ENCODE peak calls at places on chromosomes 6 and 20, in eight cellular contexts. One of them, this sample, is unnamed.

GRCh38 chr6:40997256-40997957 is 41.6 kb downstream of the UNC5CL start:
- DNase-seq in AG09309: peak; percentile 20
- DNase-seq in astrocyte of the spinal cord: peak; percentile 88
- DNase-seq in mucosa of descending colon: no peak
- DNase-seq in mammary epithelial cell: peak; percentile 21
- DNase-seq in ovary: no peak
- DNase-seq in Peyer's patch: no peak
- DNase-seq in OCI-LY7: no peak
- DNase-seq in this sample: no peak

GRCh38 chr6:150527100-150527499 is 72.6 kb upstream of the PLEKHG1 start:
- DNase-seq in AG09309: no peak
- DNase-seq in astrocyte of the spinal cord: peak; percentile 26
- DNase-seq in mucosa of descending colon: no peak
- DNase-seq in mammary epithelial cell: peak; percentile 50
- DNase-seq in ovary: no peak
- DNase-seq in Peyer's patch: no peak
- DNase-seq in OCI-LY7: no peak
- DNase-seq in this sample: no peak

GRCh38 chr20:60935971-60936370 is 316.1 kb upstream of the CDH4 start:
- DNase-seq in AG09309: no peak
- DNase-seq in astrocyte of the spinal cord: no peak
- DNase-seq in mucosa of descending colon: no peak
- DNase-seq in mammary epithelial cell: no peak
- DNase-seq in ovary: no peak
- DNase-seq in Peyer's patch: no peak
- DNase-seq in OCI-LY7: no peak
- DNase-seq in this sample: no peak

GRCh38 chr6:135535989-135536414 is 38.5 kb upstream of the AHI1 start:
- DNase-seq in AG09309: peak; percentile 81
- DNase-seq in astrocyte of the spinal cord: peak; percentile 92
- DNase-seq in mucosa of descending colon: no peak
- DNase-seq in mammary epithelial cell: peak; percentile 67
- DNase-seq in ovary: no peak
- DNase-seq in Peyer's patch: no peak
- DNase-seq in OCI-LY7: peak; percentile 52
- DNase-seq in this sample: no peak

GRCh38 chr6:156809034-156809433 is 31.9 kb downstream of the ARID1B start:
- DNase-seq in AG09309: peak; percentile 27
- DNase-seq in astrocyte of the spinal cord: peak; percentile 37
- DNase-seq in mucosa of descending colon: no peak
- DNase-seq in mammary epithelial cell: no peak
- DNase-seq in ovary: no peak
- DNase-seq in Peyer's patch: peak; percentile 72
- DNase-seq in OCI-LY7: peak; percentile 80
- DNase-seq in this sample: no peak

GRCh38 chr6:44071670-44072451 is 55.4 kb downstream of the MRPL14 start:
- DNase-seq in AG09309: peak; percentile 89
- DNase-seq in astrocyte of the spinal cord: peak; percentile 96
- DNase-seq in mucosa of descending colon: no peak
- DNase-seq in mammary epithelial cell: peak; percentile 75
- DNase-seq in ovary: no peak
- DNase-seq in Peyer's patch: no peak
- DNase-seq in OCI-LY7: no peak
- DNase-seq in this sample: no peak

GRCh38 chr20:61424628-61425420 is 172.8 kb downstream of the CDH4 start:
- DNase-seq in AG09309: no peak
- DNase-seq in astrocyte of the spinal cord: no peak
- DNase-seq in mucosa of descending colon: no peak
- DNase-seq in mammary epithelial cell: no peak
- DNase-seq in ovary: no peak
- DNase-seq in Peyer's patch: no peak
- DNase-seq in OCI-LY7: no peak
- DNase-seq in this sample: no peak

GRCh38 chr20:56429496-56429895 is 17.4 kb downstream of the CASS4 start:
- DNase-seq in AG09309: peak; percentile 52
- DNase-seq in astrocyte of the spinal cord: peak; percentile 67
- DNase-seq in mucosa of descending colon: no peak
- DNase-seq in mammary epithelial cell: no peak
- DNase-seq in ovary: no peak
- DNase-seq in Peyer's patch: no peak
- DNase-seq in OCI-LY7: no peak
- DNase-seq in this sample: no peak

GRCh38 chr6:101830501-101831031 is 437.1 kb downstream of the GRIK2 start:
- DNase-seq in AG09309: no peak
- DNase-seq in astrocyte of the spinal cord: peak; percentile 74
- DNase-seq in mucosa of descending colon: no peak
- DNase-seq in mammary epithelial cell: peak; percentile 84
- DNase-seq in ovary: no peak
- DNase-seq in Peyer's patch: no peak
- DNase-seq in OCI-LY7: no peak
- DNase-seq in this sample: no peak

GRCh38 chr6:2454180-2454579 is 208.8 kb upstream of the GMDS start:
- DNase-seq in AG09309: peak; percentile 57
- DNase-seq in astrocyte of the spinal cord: no peak
- DNase-seq in mucosa of descending colon: no peak
- DNase-seq in mammary epithelial cell: no peak
- DNase-seq in ovary: no peak
- DNase-seq in Peyer's patch: no peak
- DNase-seq in OCI-LY7: no peak
- DNase-seq in this sample: no peak

GRCh38 chr6:168650686-168651085 is 209.7 kb downstream of the SMOC2 start:
- DNase-seq in AG09309: no peak
- DNase-seq in astrocyte of the spinal cord: no peak
- DNase-seq in mucosa of descending colon: no peak
- DNase-seq in mammary epithelial cell: no peak
- DNase-seq in ovary: peak; percentile 45
- DNase-seq in Peyer's patch: no peak
- DNase-seq in OCI-LY7: no peak
- DNase-seq in this sample: no peak

GRCh38 chr6:24520929-24521546 is 26.3 kb downstream of the ALDH5A1 start:
- DNase-seq in AG09309: no peak
- DNase-seq in astrocyte of the spinal cord: peak; percentile 28
- DNase-seq in mucosa of descending colon: no peak
- DNase-seq in mammary epithelial cell: peak; percentile 8
- DNase-seq in ovary: no peak
- DNase-seq in Peyer's patch: peak; percentile 76
- DNase-seq in OCI-LY7: peak; percentile 80
- DNase-seq in this sample: peak; percentile 19

GRCh38 chr6:32642707-32643106 is 5.5 kb downstream of the HLA-DQA1 start:
- DNase-seq in AG09309: no peak
- DNase-seq in astrocyte of the spinal cord: no peak
- DNase-seq in mucosa of descending colon: no peak
- DNase-seq in mammary epithelial cell: no peak
- DNase-seq in ovary: no peak
- DNase-seq in Peyer's patch: no peak
- DNase-seq in OCI-LY7: no peak
- DNase-seq in this sample: no peak

GRCh38 chr6:136052046-136052445 is 198.1 kb downstream of the MTFR2 start:
- DNase-seq in AG09309: no peak
- DNase-seq in astrocyte of the spinal cord: no peak
- DNase-seq in mucosa of descending colon: no peak
- DNase-seq in mammary epithelial cell: no peak
- DNase-seq in ovary: no peak
- DNase-seq in Peyer's patch: no peak
- DNase-seq in OCI-LY7: no peak
- DNase-seq in this sample: no peak

DNA sequence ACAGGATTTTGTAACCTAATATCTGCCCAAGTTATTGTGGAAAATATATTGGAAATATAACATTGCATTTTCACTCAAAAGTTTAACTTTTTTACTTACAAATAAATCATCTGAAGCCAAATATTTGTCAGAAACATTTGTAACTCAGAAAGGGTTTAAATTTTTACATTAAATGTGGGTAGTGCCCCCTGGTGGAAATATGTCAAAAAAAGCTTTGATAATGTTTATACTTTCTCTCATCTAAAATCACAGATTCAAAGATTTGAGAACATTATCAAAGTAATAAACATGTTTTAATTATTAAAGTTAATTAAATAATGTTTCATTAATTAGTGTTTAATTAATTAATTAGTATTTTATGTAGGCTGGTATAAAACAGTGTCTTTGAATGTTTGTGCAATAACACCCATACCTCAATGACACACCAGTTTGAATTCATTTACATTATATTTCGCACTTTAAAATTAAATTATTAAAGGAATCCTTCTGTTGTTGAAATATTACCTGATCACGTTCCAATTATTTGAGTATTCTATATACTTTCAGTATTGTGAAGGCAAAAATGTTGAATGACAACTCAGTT is 320.1 kb upstream of the FKBP1C start:
- DNase-seq in AG09309: no peak
- DNase-seq in astrocyte of the spinal cord: no peak
- DNase-seq in mucosa of descending colon: no peak
- DNase-seq in mammary epithelial cell: no peak
- DNase-seq in ovary: no peak
- DNase-seq in Peyer's patch: no peak
- DNase-seq in OCI-LY7: peak; percentile 29
- DNase-seq in this sample: no peak
- TF ChIP-seq CTCF in AG09309: no peak
- TF ChIP-seq CTCF in astrocyte of the spinal cord: no peak
- TF ChIP-seq CTCF in mucosa of descending colon: no peak
- TF ChIP-seq CTCF in mammary epithelial cell: peak; percentile 23
- TF ChIP-seq CTCF in ovary: no peak
- TF ChIP-seq CTCF in Peyer's patch: peak; percentile 15
- TF ChIP-seq CTCF in OCI-LY7: peak; percentile 80
- TF ChIP-seq CTCF in this sample: peak; percentile 43

GRCh38 chr20:12925214-12925755 is 83.5 kb upstream of the SPTLC3 start:
- DNase-seq in AG09309: peak; percentile 66
- DNase-seq in astrocyte of the spinal cord: peak; percentile 89
- DNase-seq in mucosa of descending colon: no peak
- DNase-seq in mammary epithelial cell: peak; percentile 73
- DNase-seq in ovary: peak; percentile 28
- DNase-seq in Peyer's patch: peak; percentile 52
- DNase-seq in OCI-LY7: peak; percentile 57
- DNase-seq in this sample: peak; percentile 60

GRCh38 chr20:12928358-12928754 is 80.4 kb upstream of the SPTLC3 start:
- DNase-seq in AG09309: no peak
- DNase-seq in astrocyte of the spinal cord: peak; percentile 33
- DNase-seq in mucosa of descending colon: no peak
- DNase-seq in mammary epithelial cell: no peak
- DNase-seq in ovary: no peak
- DNase-seq in Peyer's patch: no peak
- DNase-seq in OCI-LY7: no peak
- DNase-seq in this sample: no peak

GRCh38 chr20:12925863-12926547 is 82.8 kb upstream of the SPTLC3 start:
- DNase-seq in AG09309: no peak
- DNase-seq in astrocyte of the spinal cord: no peak
- DNase-seq in mucosa of descending colon: no peak
- DNase-seq in mammary epithelial cell: no peak
- DNase-seq in ovary: no peak
- DNase-seq in Peyer's patch: no peak
- DNase-seq in OCI-LY7: no peak
- DNase-seq in this sample: no peak

GRCh38 chr20:12927489-12927888 is 81.3 kb upstream of the SPTLC3 start:
- DNase-seq in AG09309: no peak
- DNase-seq in astrocyte of the spinal cord: peak; percentile 40
- DNase-seq in mucosa of descending colon: no peak
- DNase-seq in mammary epithelial cell: peak; percentile 64
- DNase-seq in ovary: no peak
- DNase-seq in Peyer's patch: no peak
- DNase-seq in OCI-LY7: no peak
- DNase-seq in this sample: no peak

GRCh38 chr20:12928755-12929401 is 79.9 kb upstream of the SPTLC3 start:
- DNase-seq in AG09309: peak; percentile 49
- DNase-seq in astrocyte of the spinal cord: peak; percentile 87
- DNase-seq in mucosa of descending colon: no peak
- DNase-seq in mammary epithelial cell: peak; percentile 82
- DNase-seq in ovary: no peak
- DNase-seq in Peyer's patch: no peak
- DNase-seq in OCI-LY7: no peak
- DNase-seq in this sample: no peak
- TF ChIP-seq CTCF in AG09309: no peak
- TF ChIP-seq CTCF in astrocyte of the spinal cord: no peak
- TF ChIP-seq CTCF in mucosa of descending colon: no peak
- TF ChIP-seq CTCF in mammary epithelial cell: no peak
- TF ChIP-seq CTCF in ovary: no peak
- TF ChIP-seq CTCF in Peyer's patch: no peak
- TF ChIP-seq CTCF in OCI-LY7: no peak
- TF ChIP-seq CTCF in this sample: no peak

GRCh38 chr20:46677608-46678007 is 11.6 kb downstream of the TP53RK start:
- DNase-seq in AG09309: no peak
- DNase-seq in astrocyte of the spinal cord: no peak
- DNase-seq in mucosa of descending colon: no peak
- DNase-seq in mammary epithelial cell: no peak
- DNase-seq in ovary: no peak
- DNase-seq in Peyer's patch: no peak
- DNase-seq in OCI-LY7: no peak
- DNase-seq in this sample: no peak

GRCh38 chr20:46680684-46681031 is 8.6 kb downstream of the TP53RK start:
- DNase-seq in AG09309: no peak
- DNase-seq in astrocyte of the spinal cord: no peak
- DNase-seq in mucosa of descending colon: no peak
- DNase-seq in mammary epithelial cell: no peak
- DNase-seq in ovary: no peak
- DNase-seq in Peyer's patch: no peak
- DNase-seq in OCI-LY7: no peak
- DNase-seq in this sample: no peak

GRCh38 chr20:46681032-46681854 is 8.0 kb downstream of the TP53RK start:
- DNase-seq in AG09309: no peak
- DNase-seq in astrocyte of the spinal cord: peak; percentile 44
- DNase-seq in mucosa of descending colon: no peak
- DNase-seq in mammary epithelial cell: peak; percentile 48
- DNase-seq in ovary: peak; percentile 46
- DNase-seq in Peyer's patch: peak; percentile 87
- DNase-seq in OCI-LY7: peak; percentile 67
- DNase-seq in this sample: peak; percentile 67

GRCh38 chr20:46682063-46682821 is 7.0 kb downstream of the TP53RK start:
- DNase-seq in AG09309: no peak
- DNase-seq in astrocyte of the spinal cord: no peak
- DNase-seq in mucosa of descending colon: no peak
- DNase-seq in mammary epithelial cell: no peak
- DNase-seq in ovary: no peak
- DNase-seq in Peyer's patch: no peak
- DNase-seq in OCI-LY7: no peak
- DNase-seq in this sample: no peak

GRCh38 chr20:46678516-46678915 is 10.7 kb downstream of the TP53RK start:
- DNase-seq in AG09309: no peak
- DNase-seq in astrocyte of the spinal cord: no peak
- DNase-seq in mucosa of descending colon: no peak
- DNase-seq in mammary epithelial cell: no peak
- DNase-seq in ovary: no peak
- DNase-seq in Peyer's patch: no peak
- DNase-seq in OCI-LY7: no peak
- DNase-seq in this sample: no peak
- TF ChIP-seq CTCF in AG09309: no peak
- TF ChIP-seq CTCF in astrocyte of the spinal cord: no peak
- TF ChIP-seq CTCF in mucosa of descending colon: no peak
- TF ChIP-seq CTCF in mammary epithelial cell: no peak
- TF ChIP-seq CTCF in ovary: no peak
- TF ChIP-seq CTCF in Peyer's patch: no peak
- TF ChIP-seq CTCF in OCI-LY7: no peak
- TF ChIP-seq CTCF in this sample: no peak

DNA sequence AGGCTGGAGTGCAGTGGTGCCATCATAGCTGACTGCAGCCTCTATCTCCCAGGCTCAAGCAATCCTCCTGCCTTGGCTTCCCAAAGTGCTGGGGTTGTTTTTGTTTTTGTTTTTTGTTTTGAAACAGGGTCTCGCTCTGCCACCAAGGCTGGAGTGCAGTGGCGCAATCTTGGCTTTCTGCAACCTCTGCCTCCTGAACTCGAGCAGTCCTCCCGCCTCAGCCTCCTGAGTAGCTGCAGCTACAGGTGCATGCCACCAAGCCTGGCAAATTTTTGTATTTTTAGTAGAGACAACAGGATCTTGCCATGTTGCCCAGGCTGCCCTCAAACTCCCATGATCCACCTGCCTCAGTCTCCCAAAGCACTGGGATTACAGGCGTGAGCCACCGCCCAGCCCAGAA is 4.2 kb downstream of the C6orf132 start:
- DNase-seq in AG09309: no peak
- DNase-seq in astrocyte of the spinal cord: no peak
- DNase-seq in mucosa of descending colon: no peak
- DNase-seq in mammary epithelial cell: no peak
- DNase-seq in ovary: no peak
- DNase-seq in Peyer's patch: no peak
- DNase-seq in OCI-LY7: no peak
- DNase-seq in this sample: no peak
- TF ChIP-seq CTCF in AG09309: no peak
- TF ChIP-seq CTCF in astrocyte of the spinal cord: no peak
- TF ChIP-seq CTCF in mucosa of descending colon: no peak
- TF ChIP-seq CTCF in mammary epithelial cell: no peak
- TF ChIP-seq CTCF in ovary: no peak
- TF ChIP-seq CTCF in Peyer's patch: no peak
- TF ChIP-seq CTCF in OCI-LY7: no peak
- TF ChIP-seq CTCF in this sample: no peak